ENCODE peak calls at places on chromosomes 6 and 20, in nine cellular contexts. One of them, this sample, is unnamed.

GRCh38 chr6:155195903-155196302 is 67.9 kb upstream of the CLDN20 start:
- DNase-seq in Panc1: no peak
- DNase-seq in retinal pigment epithelial cell: no peak
- DNase-seq in left ventricle myocardium inferior: no peak
- DNase-seq in coronary artery: no peak
- DNase-seq in HFF-Myc: no peak
- DNase-seq in stomach: no peak
- DNase-seq in astrocyte of the cerebellum: no peak
- DNase-seq in OCI-LY7: no peak
- DNase-seq in this sample: no peak

GRCh38 chr6:80163754-80164187 is 57.3 kb downstream of the BCKDHB start:
- DNase-seq in OCI-LY7: peak
- DNase-seq in HFF-Myc: peak
- DNase-seq in left ventricle myocardium inferior: no peak
- DNase-seq in astrocyte of the cerebellum: no peak
- DNase-seq in retinal pigment epithelial cell: no peak
- DNase-seq in stomach: no peak
- DNase-seq in Panc1: peak
- DNase-seq in coronary artery: no peak
- DNase-seq in this sample: peak

GRCh38 chr6:67966830-67967229 is 668.3 kb upstream of the ADGRB3 start:
- DNase-seq in coronary artery: no peak
- DNase-seq in Panc1: no peak
- DNase-seq in astrocyte of the cerebellum: no peak
- DNase-seq in HFF-Myc: no peak
- DNase-seq in retinal pigment epithelial cell: no peak
- DNase-seq in OCI-LY7: no peak
- DNase-seq in left ventricle myocardium inferior: no peak
- DNase-seq in stomach: no peak
- DNase-seq in this sample: no peak

GRCh38 chr20:19616620-19617019 is 141.4 kb upstream of the RIN2 start:
- DNase-seq in astrocyte of the cerebellum: no peak
- DNase-seq in HFF-Myc: no peak
- DNase-seq in coronary artery: no peak
- DNase-seq in OCI-LY7: no peak
- DNase-seq in retinal pigment epithelial cell: no peak
- DNase-seq in left ventricle myocardium inferior: no peak
- DNase-seq in stomach: no peak
- DNase-seq in Panc1: no peak
- DNase-seq in this sample: no peak

GRCh38 chr20:51160821-51161220 is 137.9 kb upstream of the KCNG1 start:
- DNase-seq in HFF-Myc: no peak
- DNase-seq in coronary artery: no peak
- DNase-seq in OCI-LY7: no peak
- DNase-seq in astrocyte of the cerebellum: no peak
- DNase-seq in Panc1: no peak
- DNase-seq in stomach: no peak
- DNase-seq in left ventricle myocardium inferior: no peak
- DNase-seq in retinal pigment epithelial cell: no peak
- DNase-seq in this sample: no peak

GRCh38 chr6:152277826-152278247 is 359.3 kb downstream of the SYNE1 start:
- DNase-seq in OCI-LY7: no peak
- DNase-seq in Panc1: no peak
- DNase-seq in astrocyte of the cerebellum: no peak
- DNase-seq in stomach: peak
- DNase-seq in retinal pigment epithelial cell: no peak
- DNase-seq in coronary artery: no peak
- DNase-seq in HFF-Myc: no peak
- DNase-seq in left ventricle myocardium inferior: peak
- DNase-seq in this sample: no peak

GRCh38 chr20:50189681-50190250 is 864 bp upstream of the CEBPB start:
- DNase-seq in astrocyte of the cerebellum: no peak
- DNase-seq in Panc1: no peak
- DNase-seq in HFF-Myc: no peak
- DNase-seq in coronary artery: peak
- DNase-seq in OCI-LY7: peak
- DNase-seq in retinal pigment epithelial cell: no peak
- DNase-seq in left ventricle myocardium inferior: peak
- DNase-seq in stomach: peak
- DNase-seq in this sample: peak

GRCh38 chr6:33683051-33683571 is 28.4 kb downstream of the UQCC2 start:
- DNase-seq in left ventricle myocardium inferior: no peak
- DNase-seq in OCI-LY7: no peak
- DNase-seq in Panc1: no peak
- DNase-seq in coronary artery: no peak
- DNase-seq in stomach: no peak
- DNase-seq in retinal pigment epithelial cell: no peak
- DNase-seq in astrocyte of the cerebellum: no peak
- DNase-seq in HFF-Myc: no peak
- DNase-seq in this sample: no peak

GRCh38 chr6:132133734-132134490 is 182.7 kb upstream of the CCN2 start:
- DNase-seq in astrocyte of the cerebellum: no peak
- DNase-seq in Panc1: no peak
- DNase-seq in coronary artery: no peak
- DNase-seq in stomach: no peak
- DNase-seq in HFF-Myc: no peak
- DNase-seq in left ventricle myocardium inferior: no peak
- DNase-seq in retinal pigment epithelial cell: no peak
- DNase-seq in OCI-LY7: peak
- DNase-seq in this sample: peak

GRCh38 chr20:59299961-59300340 is 460 bp upstream of the EDN3 start:
- DNase-seq in Panc1: no peak
- DNase-seq in HFF-Myc: no peak
- DNase-seq in astrocyte of the cerebellum: no peak
- DNase-seq in retinal pigment epithelial cell: no peak
- DNase-seq in OCI-LY7: no peak
- DNase-seq in left ventricle myocardium inferior: no peak
- DNase-seq in coronary artery: no peak
- DNase-seq in stomach: no peak
- DNase-seq in this sample: no peak

GRCh38 chr20:25402583-25402982 is 4.9 kb upstream of the GINS1 start:
- DNase-seq in OCI-LY7: peak
- DNase-seq in HFF-Myc: no peak
- DNase-seq in stomach: no peak
- DNase-seq in coronary artery: no peak
- DNase-seq in Panc1: no peak
- DNase-seq in retinal pigment epithelial cell: no peak
- DNase-seq in left ventricle myocardium inferior: no peak
- DNase-seq in astrocyte of the cerebellum: no peak
- DNase-seq in this sample: no peak

GRCh38 chr20:7704021-7704420 is 236.2 kb downstream of the HAO1 start:
- DNase-seq in Panc1: no peak
- DNase-seq in retinal pigment epithelial cell: no peak
- DNase-seq in stomach: no peak
- DNase-seq in left ventricle myocardium inferior: no peak
- DNase-seq in coronary artery: no peak
- DNase-seq in HFF-Myc: no peak
- DNase-seq in OCI-LY7: no peak
- DNase-seq in astrocyte of the cerebellum: no peak
- DNase-seq in this sample: no peak

GRCh38 chr20:46388945-46389344 is 17.5 kb downstream of the ELMO2 start:
- DNase-seq in retinal pigment epithelial cell: no peak
- DNase-seq in stomach: no peak
- DNase-seq in astrocyte of the cerebellum: no peak
- DNase-seq in coronary artery: no peak
- DNase-seq in OCI-LY7: no peak
- DNase-seq in HFF-Myc: no peak
- DNase-seq in Panc1: no peak
- DNase-seq in left ventricle myocardium inferior: no peak
- DNase-seq in this sample: no peak

GRCh38 chr20:1995531-1996310 is 1.9 kb upstream of the PDYN start:
- DNase-seq in Panc1: no peak
- DNase-seq in stomach: no peak
- DNase-seq in retinal pigment epithelial cell: no peak
- DNase-seq in astrocyte of the cerebellum: no peak
- DNase-seq in HFF-Myc: no peak
- DNase-seq in OCI-LY7: no peak
- DNase-seq in left ventricle myocardium inferior: no peak
- DNase-seq in coronary artery: peak
- DNase-seq in this sample: no peak

GRCh38 chr6:39752835-39753744 is 27.9 kb upstream of the KIF6 start:
- DNase-seq in HFF-Myc: no peak
- DNase-seq in retinal pigment epithelial cell: no peak
- DNase-seq in left ventricle myocardium inferior: no peak
- DNase-seq in Panc1: no peak
- DNase-seq in stomach: no peak
- DNase-seq in astrocyte of the cerebellum: no peak
- DNase-seq in OCI-LY7: no peak
- DNase-seq in coronary artery: no peak
- DNase-seq in this sample: no peak
- TF ChIP-seq CTCF in HFF-Myc: no peak
- TF ChIP-seq CTCF in retinal pigment epithelial cell: no peak
- TF ChIP-seq CTCF in left ventricle myocardium inferior: no peak
- TF ChIP-seq CTCF in Panc1: no peak
- TF ChIP-seq CTCF in stomach: no peak
- TF ChIP-seq CTCF in astrocyte of the cerebellum: no peak
- TF ChIP-seq CTCF in OCI-LY7: no peak
- TF ChIP-seq CTCF in coronary artery: no peak
- TF ChIP-seq CTCF in this sample: no peak

GRCh38 chr6:108116424-108116780 is 41.9 kb upstream of the OSTM1 start:
- DNase-seq in coronary artery: no peak
- DNase-seq in astrocyte of the cerebellum: no peak
- DNase-seq in retinal pigment epithelial cell: no peak
- DNase-seq in stomach: no peak
- DNase-seq in HFF-Myc: no peak
- DNase-seq in OCI-LY7: no peak
- DNase-seq in Panc1: no peak
- DNase-seq in left ventricle myocardium inferior: no peak
- DNase-seq in this sample: no peak
- H3K4me3 ChIP-seq in coronary artery: no peak
- H3K4me3 ChIP-seq in astrocyte of the cerebellum: no peak
- H3K4me3 ChIP-seq in retinal pigment epithelial cell: no peak
- H3K4me3 ChIP-seq in stomach: no peak
- H3K4me3 ChIP-seq in HFF-Myc: no peak
- H3K4me3 ChIP-seq in OCI-LY7: no peak
- H3K4me3 ChIP-seq in Panc1: no peak
- H3K4me3 ChIP-seq in left ventricle myocardium inferior: no peak
- H3K4me3 ChIP-seq in this sample: no peak

GRCh38 chr6:3147914-3148757 is 9.2 kb downstream of the TUBB2A start:
- DNase-seq in stomach: no peak
- DNase-seq in Panc1: no peak
- DNase-seq in left ventricle myocardium inferior: no peak
- DNase-seq in HFF-Myc: no peak
- DNase-seq in astrocyte of the cerebellum: no peak
- DNase-seq in OCI-LY7: no peak
- DNase-seq in retinal pigment epithelial cell: no peak
- DNase-seq in coronary artery: no peak
- DNase-seq in this sample: no peak
- TF ChIP-seq CTCF in stomach: no peak
- TF ChIP-seq CTCF in Panc1: no peak
- TF ChIP-seq CTCF in left ventricle myocardium inferior: no peak
- TF ChIP-seq CTCF in HFF-Myc: no peak
- TF ChIP-seq CTCF in astrocyte of the cerebellum: peak
- TF ChIP-seq CTCF in OCI-LY7: peak
- TF ChIP-seq CTCF in retinal pigment epithelial cell: no peak
- TF ChIP-seq CTCF in coronary artery: no peak
- TF ChIP-seq CTCF in this sample: no peak

GRCh38 chr6:149921361-149921760 is 1.6 kb downstream of the RAET1G start:
- DNase-seq in left ventricle myocardium inferior: no peak
- DNase-seq in coronary artery: no peak
- DNase-seq in stomach: no peak
- DNase-seq in astrocyte of the cerebellum: no peak
- DNase-seq in HFF-Myc: no peak
- DNase-seq in retinal pigment epithelial cell: no peak
- DNase-seq in Panc1: no peak
- DNase-seq in OCI-LY7: no peak
- DNase-seq in this sample: no peak

GRCh38 chr6:149924933-149925252 is 2.0 kb upstream of the RAET1G start:
- DNase-seq in retinal pigment epithelial cell: no peak
- DNase-seq in coronary artery: no peak
- DNase-seq in Panc1: no peak
- DNase-seq in left ventricle myocardium inferior: no peak
- DNase-seq in stomach: no peak
- DNase-seq in OCI-LY7: no peak
- DNase-seq in astrocyte of the cerebellum: no peak
- DNase-seq in HFF-Myc: no peak
- DNase-seq in this sample: no peak

GRCh38 chr6:149924206-149924932 is 1.4 kb upstream of the RAET1G start:
- DNase-seq in OCI-LY7: no peak
- DNase-seq in HFF-Myc: no peak
- DNase-seq in Panc1: no peak
- DNase-seq in coronary artery: peak
- DNase-seq in astrocyte of the cerebellum: no peak
- DNase-seq in retinal pigment epithelial cell: no peak
- DNase-seq in left ventricle myocardium inferior: no peak
- DNase-seq in stomach: no peak
- DNase-seq in this sample: no peak

GRCh38 chr6:149923327-149923986 is 536 bp upstream of the RAET1G start:
- DNase-seq in stomach: no peak
- DNase-seq in coronary artery: no peak
- DNase-seq in OCI-LY7: no peak
- DNase-seq in astrocyte of the cerebellum: no peak
- DNase-seq in retinal pigment epithelial cell: no peak
- DNase-seq in Panc1: no peak
- DNase-seq in HFF-Myc: no peak
- DNase-seq in left ventricle myocardium inferior: no peak
- DNase-seq in this sample: no peak

DNA sequence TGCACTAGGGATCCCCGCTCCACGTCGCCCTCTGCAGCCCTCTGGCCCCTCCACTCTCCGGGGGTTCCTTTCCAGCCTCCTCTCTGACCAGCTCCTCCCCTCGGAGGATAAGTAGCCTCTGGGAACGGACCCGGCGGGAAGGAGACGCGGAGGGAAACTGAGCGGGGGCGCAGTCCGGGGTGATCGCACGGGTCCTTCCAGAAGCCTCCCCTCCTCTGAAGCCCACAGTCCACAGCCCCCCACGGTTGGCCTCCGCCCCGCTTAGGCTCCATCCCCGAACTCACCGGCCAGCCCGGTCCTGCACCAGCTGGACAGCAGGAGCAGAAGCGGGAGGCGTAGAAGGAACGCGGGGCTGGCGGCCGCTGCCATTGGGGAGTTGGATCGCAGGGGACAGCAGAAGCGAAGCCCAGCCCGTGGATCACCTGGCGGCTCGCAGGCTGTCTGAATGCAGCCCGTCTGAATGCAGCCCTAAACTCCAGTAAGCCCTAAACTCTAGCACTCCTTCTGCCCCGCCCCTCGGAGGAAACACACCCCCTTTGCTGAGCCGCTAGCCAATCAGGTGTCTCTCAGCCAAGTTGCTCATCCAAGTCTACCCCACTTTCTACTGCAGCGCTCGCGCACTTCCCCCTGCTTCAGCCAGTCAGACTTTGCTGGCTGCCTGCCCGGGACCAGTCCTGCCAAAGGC is at the start of gene RAET1G:
- DNase-seq in left ventricle myocardium inferior: peak
- DNase-seq in HFF-Myc: peak
- DNase-seq in retinal pigment epithelial cell: peak
- DNase-seq in OCI-LY7: peak
- DNase-seq in Panc1: peak
- DNase-seq in coronary artery: peak
- DNase-seq in astrocyte of the cerebellum: peak
- DNase-seq in stomach: peak
- DNase-seq in this sample: peak
- H3K4me3 ChIP-seq in left ventricle myocardium inferior: peak
- H3K4me3 ChIP-seq in HFF-Myc: peak
- H3K4me3 ChIP-seq in retinal pigment epithelial cell: peak
- H3K4me3 ChIP-seq in OCI-LY7: peak
- H3K4me3 ChIP-seq in Panc1: peak
- H3K4me3 ChIP-seq in coronary artery: peak
- H3K4me3 ChIP-seq in astrocyte of the cerebellum: peak
- H3K4me3 ChIP-seq in stomach: peak
- H3K4me3 ChIP-seq in this sample: peak

GRCh38 chr6:1792989-1793388 is 183.3 kb downstream of the FOXC1 start:
- DNase-seq in Panc1: no peak
- DNase-seq in OCI-LY7: peak
- DNase-seq in HFF-Myc: no peak
- DNase-seq in coronary artery: no peak
- DNase-seq in left ventricle myocardium inferior: no peak
- DNase-seq in astrocyte of the cerebellum: no peak
- DNase-seq in stomach: no peak
- DNase-seq in retinal pigment epithelial cell: no peak
- DNase-seq in this sample: peak
- TF ChIP-seq CTCF in Panc1: peak
- TF ChIP-seq CTCF in OCI-LY7: peak
- TF ChIP-seq CTCF in HFF-Myc: peak
- TF ChIP-seq CTCF in coronary artery: no peak
- TF ChIP-seq CTCF in left ventricle myocardium inferior: peak
- TF ChIP-seq CTCF in astrocyte of the cerebellum: peak
- TF ChIP-seq CTCF in stomach: no peak
- TF ChIP-seq CTCF in retinal pigment epithelial cell: peak
- TF ChIP-seq CTCF in this sample: peak